ENCODE peak calls at places on chromosomes 3 and 15, in six cellular contexts. T, Y, Q, X, H and R are unnamed samples.

GRCh38 chr15:64369078-64369607 is 12.1 kb downstream of the PCLAF start:
- DNase-seq in T (peak; percentile 65), Y (no peak), Q (no peak), X (no peak), H (no peak), R (no peak)

GRCh38 chr3:145145461-145145860 is 1015.5 kb downstream of the PLOD2 start:
- DNase-seq in T (no peak), Y (no peak), Q (no peak), X (no peak), H (no peak), R (no peak)

GRCh38 chr3:153649286-153649839 is 471.8 kb upstream of the ARHGEF26 start:
- DNase-seq in T (no peak), Y (no peak), Q (no peak), X (no peak), H (no peak), R (no peak)

GRCh38 chr15:25670025-25670554 is 193.0 kb downstream of the ATP10A start:
- DNase-seq in T (no peak), Y (peak; percentile 81), Q (peak; percentile 61), X (no peak), H (no peak), R (no peak)

GRCh38 chr3:98690876-98691275 is 72.3 kb upstream of the ST3GAL6 start:
- DNase-seq in T (no peak), Y (no peak), Q (no peak), X (no peak), H (no peak), R (no peak)

GRCh38 chr3:45123030-45123429 is 23.1 kb downstream of the CDCP1 start:
- DNase-seq in T (no peak), Y (no peak), Q (no peak), X (no peak), H (peak; percentile 62), R (no peak)

GRCh38 chr3:49716169-49716568 is 3.3 kb downstream of the AMIGO3 start:
- DNase-seq in T (no peak), Y (no peak), Q (no peak), X (no peak), H (no peak), R (no peak)

GRCh38 chr3:73137736-73138403 is 76.4 kb downstream of the EBLN2 start:
- DNase-seq in T (no peak), Y (no peak), Q (no peak), X (no peak), H (no peak), R (no peak)

GRCh38 chr15:89243046-89243690 is 611 bp upstream of the FANCI start:
- DNase-seq in T (no peak), Y (no peak), Q (no peak), X (no peak), H (no peak), R (no peak)

GRCh38 chr15:100763764-100764750 is 115.6 kb upstream of the ALDH1A3 start:
- DNase-seq in T (no peak), Y (no peak), Q (no peak), X (no peak), H (no peak), R (no peak)

GRCh38 chr15:26864664-26865191 is 2.1 kb upstream of the GABRA5 start:
- DNase-seq in T (no peak), Y (no peak), Q (no peak), X (peak; percentile 44), H (no peak), R (no peak)
- TF ChIP-seq YY1 in T (no peak), Y (no peak), Q (peak; percentile 48), X (no peak), H (no peak), R (no peak)

GRCh38 chr15:60745469-60745971 is 266.6 kb upstream of the ICE2 start:
- DNase-seq in T (no peak), Y (no peak), Q (no peak), X (no peak), H (no peak), R (no peak)
- TF ChIP-seq YY1 in T (no peak), Y (no peak), Q (no peak), X (no peak), H (no peak), R (no peak)

GRCh38 chr3:182092662-182093262 is 381.0 kb downstream of the SOX2 start:
- DNase-seq in T (no peak), Y (peak; percentile 9), Q (no peak), X (no peak), H (no peak), R (no peak)
- TF ChIP-seq YY1 in T (no peak), Y (no peak), Q (no peak), X (no peak), H (no peak), R (no peak)

DNA sequence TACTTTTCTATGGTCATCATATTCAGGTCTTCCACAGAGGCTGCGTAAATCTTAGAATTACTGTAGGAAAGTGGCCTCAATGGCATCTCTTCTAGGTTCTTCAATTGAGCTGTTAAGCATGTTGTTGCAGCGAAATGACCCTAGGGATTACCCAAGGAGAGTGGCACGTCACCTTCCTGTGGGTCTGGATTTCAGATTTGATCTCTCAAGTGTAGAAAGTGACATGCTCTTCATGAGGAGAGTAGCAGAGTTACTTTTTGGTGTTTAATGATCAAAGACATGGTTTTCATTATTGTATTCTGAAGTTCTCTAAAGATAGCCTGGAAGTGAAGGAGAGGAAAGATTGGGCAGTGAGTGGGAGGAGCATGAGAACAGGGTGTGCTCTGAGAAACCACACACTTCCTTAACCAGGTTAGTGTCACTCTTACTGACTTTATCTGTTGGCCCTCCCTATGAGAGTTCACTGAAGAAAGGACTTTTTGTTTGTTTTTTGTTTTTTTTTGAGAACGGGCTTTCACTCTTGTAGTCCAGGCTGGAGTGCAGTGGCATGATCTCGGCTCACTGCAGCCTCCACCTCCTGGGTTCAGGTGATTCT is 153.6 kb downstream of the AKAP13 start:
- DNase-seq in T (no peak), Y (no peak), Q (no peak), X (no peak), H (no peak), R (no peak)
- TF ChIP-seq YY1 in T (no peak), Y (no peak), Q (no peak), X (no peak), H (no peak), R (no peak)

DNA sequence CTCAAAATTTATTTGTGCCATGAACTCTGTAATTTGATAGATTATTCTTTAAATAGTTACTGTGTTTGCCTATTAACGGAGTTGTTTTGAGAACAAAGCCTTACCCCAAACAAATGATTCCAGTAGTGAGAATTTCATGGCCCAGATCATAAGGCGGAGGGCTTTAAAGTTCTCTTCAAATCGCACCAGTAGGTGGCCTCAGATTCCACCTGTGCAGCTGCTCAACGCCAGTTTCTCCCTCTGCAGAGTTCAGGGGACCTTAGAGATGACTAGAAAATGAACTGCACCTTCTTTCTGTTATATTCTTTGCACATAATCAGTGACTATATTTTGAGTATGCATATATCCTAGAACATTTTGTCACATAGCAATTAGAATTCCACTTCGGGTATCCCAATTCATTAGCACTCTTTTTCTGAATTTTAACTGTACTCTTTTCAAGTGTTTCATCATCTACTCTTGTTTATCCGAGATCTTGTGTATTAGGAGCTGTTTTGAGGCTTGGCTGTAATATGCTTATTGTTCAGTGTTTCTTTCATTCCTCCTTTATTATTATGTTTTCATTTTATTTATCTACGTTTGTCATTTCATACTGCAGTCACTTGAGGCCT is 232.6 kb upstream of the CHRM5 start:
- DNase-seq in T (peak; percentile 13), Y (peak; percentile 11), Q (no peak), X (peak; percentile 32), H (no peak), R (peak; percentile 26)
- TF ChIP-seq YY1 in T (no peak), Y (no peak), Q (no peak), X (no peak), H (no peak), R (no peak)